ENCODE peak calls at places on chromosomes 7 and 10, in ten cellular contexts. One of them, this sample, is unnamed. For H3K9me3, the result is how much of the 10 kb centered on the place peaks cover.

GRCh38 chr10:128883126-128884060 is 583.6 kb upstream of the MGMT start:
- DNase-seq in CD8-positive, alpha-beta T cell: no peak
- DNase-seq in stomach: no peak
- DNase-seq in cardiac muscle cell: no peak
- DNase-seq in fibroblast of lung: no peak
- DNase-seq in pancreas: no peak
- DNase-seq in endodermal cell: peak
- DNase-seq in left lung: no peak
- DNase-seq in CD8-positive, alpha-beta memory T cell: no peak
- DNase-seq in CD4-positive, alpha-beta T cell: no peak
- DNase-seq in this sample: no peak

GRCh38 chr10:112950714-112951348 is 784 bp downstream of the TCF7L2 start:
- DNase-seq in CD8-positive, alpha-beta T cell: no peak
- DNase-seq in stomach: no peak
- DNase-seq in cardiac muscle cell: peak
- DNase-seq in fibroblast of lung: peak
- DNase-seq in pancreas: peak
- DNase-seq in endodermal cell: peak
- DNase-seq in left lung: peak
- DNase-seq in CD8-positive, alpha-beta memory T cell: no peak
- DNase-seq in CD4-positive, alpha-beta T cell: no peak
- DNase-seq in this sample: peak

GRCh38 chr10:25176421-25176968 is 1.7 kb downstream of the GPR158 start:
- DNase-seq in CD8-positive, alpha-beta T cell: no peak
- DNase-seq in stomach: no peak
- DNase-seq in cardiac muscle cell: peak
- DNase-seq in fibroblast of lung: peak
- DNase-seq in pancreas: no peak
- DNase-seq in endodermal cell: peak
- DNase-seq in left lung: no peak
- DNase-seq in CD8-positive, alpha-beta memory T cell: no peak
- DNase-seq in CD4-positive, alpha-beta T cell: no peak
- DNase-seq in this sample: no peak

GRCh38 chr7:130228840-130229239 is 21.2 kb downstream of the SSMEM1 start:
- DNase-seq in CD8-positive, alpha-beta T cell: no peak
- DNase-seq in stomach: no peak
- DNase-seq in cardiac muscle cell: peak
- DNase-seq in fibroblast of lung: no peak
- DNase-seq in pancreas: no peak
- DNase-seq in endodermal cell: no peak
- DNase-seq in left lung: no peak
- DNase-seq in CD8-positive, alpha-beta memory T cell: no peak
- DNase-seq in CD4-positive, alpha-beta T cell: no peak
- DNase-seq in this sample: no peak

GRCh38 chr10:70966848-70967553 is 78.6 kb upstream of the PCBD1 start:
- DNase-seq in CD8-positive, alpha-beta T cell: no peak
- DNase-seq in stomach: no peak
- DNase-seq in cardiac muscle cell: no peak
- DNase-seq in fibroblast of lung: no peak
- DNase-seq in pancreas: no peak
- DNase-seq in endodermal cell: no peak
- DNase-seq in left lung: no peak
- DNase-seq in CD8-positive, alpha-beta memory T cell: no peak
- DNase-seq in CD4-positive, alpha-beta T cell: no peak
- DNase-seq in this sample: no peak

GRCh38 chr7:52944916-52945315 is 90.5 kb upstream of the POM121L12 start:
- DNase-seq in CD8-positive, alpha-beta T cell: no peak
- DNase-seq in stomach: no peak
- DNase-seq in cardiac muscle cell: no peak
- DNase-seq in fibroblast of lung: peak
- DNase-seq in pancreas: no peak
- DNase-seq in endodermal cell: no peak
- DNase-seq in left lung: no peak
- DNase-seq in CD8-positive, alpha-beta memory T cell: no peak
- DNase-seq in CD4-positive, alpha-beta T cell: no peak
- DNase-seq in this sample: no peak

GRCh38 chr7:43905954-43906326 is 456 bp downstream of the URGCP start:
- DNase-seq in CD8-positive, alpha-beta T cell: no peak
- DNase-seq in stomach: peak
- DNase-seq in cardiac muscle cell: peak
- DNase-seq in fibroblast of lung: peak
- DNase-seq in pancreas: peak
- DNase-seq in endodermal cell: peak
- DNase-seq in left lung: peak
- DNase-seq in CD8-positive, alpha-beta memory T cell: no peak
- DNase-seq in CD4-positive, alpha-beta T cell: peak
- DNase-seq in this sample: peak

GRCh38 chr7:2760098-2760889 is 72.3 kb downstream of the AMZ1 start:
- DNase-seq in CD8-positive, alpha-beta T cell: no peak
- DNase-seq in stomach: peak
- DNase-seq in cardiac muscle cell: peak
- DNase-seq in fibroblast of lung: peak
- DNase-seq in pancreas: no peak
- DNase-seq in endodermal cell: peak
- DNase-seq in left lung: peak
- DNase-seq in CD8-positive, alpha-beta memory T cell: no peak
- DNase-seq in CD4-positive, alpha-beta T cell: no peak
- DNase-seq in this sample: no peak

GRCh38 chr7:87003872-87004798 is 55.3 kb downstream of the ELAPOR2 start:
- DNase-seq in CD8-positive, alpha-beta T cell: no peak
- DNase-seq in stomach: no peak
- DNase-seq in cardiac muscle cell: peak
- DNase-seq in fibroblast of lung: peak
- DNase-seq in pancreas: no peak
- DNase-seq in endodermal cell: no peak
- DNase-seq in left lung: no peak
- DNase-seq in CD8-positive, alpha-beta memory T cell: no peak
- DNase-seq in CD4-positive, alpha-beta T cell: no peak
- DNase-seq in this sample: no peak

GRCh38 chr7:115276791-115277190 is 354.9 kb downstream of the MDFIC start:
- DNase-seq in CD8-positive, alpha-beta T cell: no peak
- DNase-seq in stomach: no peak
- DNase-seq in cardiac muscle cell: no peak
- DNase-seq in fibroblast of lung: no peak
- DNase-seq in pancreas: no peak
- DNase-seq in endodermal cell: no peak
- DNase-seq in left lung: no peak
- DNase-seq in CD8-positive, alpha-beta memory T cell: no peak
- DNase-seq in CD4-positive, alpha-beta T cell: no peak
- DNase-seq in this sample: no peak

GRCh38 chr7:74289018-74289659 is at the start of gene CLIP2:
- DNase-seq in CD8-positive, alpha-beta T cell: peak
- DNase-seq in stomach: peak
- DNase-seq in cardiac muscle cell: peak
- DNase-seq in fibroblast of lung: peak
- DNase-seq in pancreas: peak
- DNase-seq in endodermal cell: peak
- DNase-seq in left lung: peak
- DNase-seq in CD8-positive, alpha-beta memory T cell: peak
- DNase-seq in CD4-positive, alpha-beta T cell: peak
- DNase-seq in this sample: peak

GRCh38 chr7:42456756-42457276 is 219.8 kb upstream of the GLI3 start:
- DNase-seq in CD8-positive, alpha-beta T cell: no peak
- DNase-seq in stomach: no peak
- DNase-seq in cardiac muscle cell: no peak
- DNase-seq in fibroblast of lung: no peak
- DNase-seq in pancreas: no peak
- DNase-seq in endodermal cell: no peak
- DNase-seq in left lung: no peak
- DNase-seq in CD8-positive, alpha-beta memory T cell: no peak
- DNase-seq in CD4-positive, alpha-beta T cell: no peak
- DNase-seq in this sample: no peak

GRCh38 chr10:87818505-87819273 is 663 bp upstream of the ATAD1 start:
- DNase-seq in CD8-positive, alpha-beta T cell: peak
- DNase-seq in stomach: peak
- DNase-seq in cardiac muscle cell: peak
- DNase-seq in fibroblast of lung: peak
- DNase-seq in pancreas: peak
- DNase-seq in endodermal cell: peak
- DNase-seq in left lung: peak
- DNase-seq in CD8-positive, alpha-beta memory T cell: peak
- DNase-seq in CD4-positive, alpha-beta T cell: peak
- DNase-seq in this sample: no peak

GRCh38 chr7:214410-215212 is 22.2 kb downstream of the FAM20C start:
- DNase-seq in CD8-positive, alpha-beta T cell: no peak
- DNase-seq in stomach: peak
- DNase-seq in cardiac muscle cell: no peak
- DNase-seq in fibroblast of lung: peak
- DNase-seq in pancreas: no peak
- DNase-seq in endodermal cell: no peak
- DNase-seq in left lung: no peak
- DNase-seq in CD8-positive, alpha-beta memory T cell: no peak
- DNase-seq in CD4-positive, alpha-beta T cell: no peak
- DNase-seq in this sample: peak

GRCh38 chr10:66466622-66467021 is 459.2 kb upstream of the LRRTM3 start:
- DNase-seq in CD8-positive, alpha-beta T cell: no peak
- DNase-seq in stomach: no peak
- DNase-seq in cardiac muscle cell: no peak
- DNase-seq in fibroblast of lung: no peak
- DNase-seq in pancreas: no peak
- DNase-seq in endodermal cell: no peak
- DNase-seq in left lung: no peak
- DNase-seq in CD8-positive, alpha-beta memory T cell: no peak
- DNase-seq in CD4-positive, alpha-beta T cell: no peak
- DNase-seq in this sample: no peak
- H3K27ac ChIP-seq in CD8-positive, alpha-beta T cell: no peak
- H3K27ac ChIP-seq in stomach: no peak
- H3K27ac ChIP-seq in cardiac muscle cell: no peak
- H3K27ac ChIP-seq in fibroblast of lung: no peak
- H3K27ac ChIP-seq in pancreas: no peak
- H3K27ac ChIP-seq in endodermal cell: no peak
- H3K27ac ChIP-seq in left lung: no peak
- H3K27ac ChIP-seq in CD8-positive, alpha-beta memory T cell: no peak
- H3K27ac ChIP-seq in CD4-positive, alpha-beta T cell: no peak
- H3K27ac ChIP-seq in this sample: no peak

GRCh38 chr7:120254845-120255244 is 18.1 kb upstream of the KCND2 start:
- DNase-seq in CD8-positive, alpha-beta T cell: no peak
- DNase-seq in stomach: no peak
- DNase-seq in cardiac muscle cell: no peak
- DNase-seq in fibroblast of lung: no peak
- DNase-seq in pancreas: no peak
- DNase-seq in endodermal cell: no peak
- DNase-seq in left lung: no peak
- DNase-seq in CD8-positive, alpha-beta memory T cell: no peak
- DNase-seq in CD4-positive, alpha-beta T cell: no peak
- DNase-seq in this sample: no peak
- H3K9me3 ChIP-seq in CD8-positive, alpha-beta T cell: under half
- H3K9me3 ChIP-seq in stomach: under half
- H3K9me3 ChIP-seq in cardiac muscle cell: under half
- H3K9me3 ChIP-seq in fibroblast of lung: under half
- H3K9me3 ChIP-seq in pancreas: under half
- H3K9me3 ChIP-seq in endodermal cell: under half
- H3K9me3 ChIP-seq in left lung: under half
- H3K9me3 ChIP-seq in CD8-positive, alpha-beta memory T cell: under half
- H3K9me3 ChIP-seq in CD4-positive, alpha-beta T cell: under half
- H3K9me3 ChIP-seq in this sample: under half

GRCh38 chr10:132414402-132415016 is 17.5 kb downstream of the PWWP2B start:
- DNase-seq in CD8-positive, alpha-beta T cell: no peak
- DNase-seq in stomach: no peak
- DNase-seq in cardiac muscle cell: no peak
- DNase-seq in fibroblast of lung: no peak
- DNase-seq in pancreas: no peak
- DNase-seq in endodermal cell: no peak
- DNase-seq in left lung: no peak
- DNase-seq in CD8-positive, alpha-beta memory T cell: no peak
- DNase-seq in CD4-positive, alpha-beta T cell: no peak
- DNase-seq in this sample: no peak

GRCh38 chr10:132413226-132414205 is 16.5 kb downstream of the PWWP2B start:
- DNase-seq in CD8-positive, alpha-beta T cell: no peak
- DNase-seq in stomach: no peak
- DNase-seq in cardiac muscle cell: no peak
- DNase-seq in fibroblast of lung: no peak
- DNase-seq in pancreas: no peak
- DNase-seq in endodermal cell: no peak
- DNase-seq in left lung: no peak
- DNase-seq in CD8-positive, alpha-beta memory T cell: no peak
- DNase-seq in CD4-positive, alpha-beta T cell: no peak
- DNase-seq in this sample: no peak

GRCh38 chr10:132410779-132411532 is 14.0 kb downstream of the PWWP2B start:
- DNase-seq in CD8-positive, alpha-beta T cell: no peak
- DNase-seq in stomach: no peak
- DNase-seq in cardiac muscle cell: no peak
- DNase-seq in fibroblast of lung: no peak
- DNase-seq in pancreas: peak
- DNase-seq in endodermal cell: peak
- DNase-seq in left lung: no peak
- DNase-seq in CD8-positive, alpha-beta memory T cell: no peak
- DNase-seq in CD4-positive, alpha-beta T cell: no peak
- DNase-seq in this sample: no peak

GRCh38 chr10:132411561-132412253 is 14.7 kb downstream of the PWWP2B start:
- DNase-seq in CD8-positive, alpha-beta T cell: no peak
- DNase-seq in stomach: peak
- DNase-seq in cardiac muscle cell: no peak
- DNase-seq in fibroblast of lung: peak
- DNase-seq in pancreas: no peak
- DNase-seq in endodermal cell: peak
- DNase-seq in left lung: peak
- DNase-seq in CD8-positive, alpha-beta memory T cell: no peak
- DNase-seq in CD4-positive, alpha-beta T cell: no peak
- DNase-seq in this sample: no peak

GRCh38 chr10:132412316-132413192 is 15.6 kb downstream of the PWWP2B start:
- DNase-seq in CD8-positive, alpha-beta T cell: no peak
- DNase-seq in stomach: no peak
- DNase-seq in cardiac muscle cell: no peak
- DNase-seq in fibroblast of lung: no peak
- DNase-seq in pancreas: no peak
- DNase-seq in endodermal cell: no peak
- DNase-seq in left lung: no peak
- DNase-seq in CD8-positive, alpha-beta memory T cell: no peak
- DNase-seq in CD4-positive, alpha-beta T cell: no peak
- DNase-seq in this sample: no peak
- H3K27ac ChIP-seq in CD8-positive, alpha-beta T cell: no peak
- H3K27ac ChIP-seq in stomach: peak
- H3K27ac ChIP-seq in cardiac muscle cell: peak
- H3K27ac ChIP-seq in fibroblast of lung: no peak
- H3K27ac ChIP-seq in pancreas: peak
- H3K27ac ChIP-seq in endodermal cell: no peak
- H3K27ac ChIP-seq in left lung: peak
- H3K27ac ChIP-seq in CD8-positive, alpha-beta memory T cell: no peak
- H3K27ac ChIP-seq in CD4-positive, alpha-beta T cell: no peak
- H3K27ac ChIP-seq in this sample: peak

GRCh38 chr7:57367171-57367570 is 82.8 kb upstream of the ZNF716 start:
- DNase-seq in CD8-positive, alpha-beta T cell: no peak
- DNase-seq in stomach: no peak
- DNase-seq in cardiac muscle cell: no peak
- DNase-seq in fibroblast of lung: no peak
- DNase-seq in pancreas: no peak
- DNase-seq in endodermal cell: no peak
- DNase-seq in left lung: no peak
- DNase-seq in CD8-positive, alpha-beta memory T cell: no peak
- DNase-seq in CD4-positive, alpha-beta T cell: no peak
- DNase-seq in this sample: no peak
- H3K9me3 ChIP-seq in CD8-positive, alpha-beta T cell: under half
- H3K9me3 ChIP-seq in stomach: half or more
- H3K9me3 ChIP-seq in cardiac muscle cell: under half
- H3K9me3 ChIP-seq in fibroblast of lung: under half
- H3K9me3 ChIP-seq in pancreas: under half
- H3K9me3 ChIP-seq in endodermal cell: half or more
- H3K9me3 ChIP-seq in left lung: half or more
- H3K9me3 ChIP-seq in CD8-positive, alpha-beta memory T cell: under half
- H3K9me3 ChIP-seq in CD4-positive, alpha-beta T cell: under half
- H3K9me3 ChIP-seq in this sample: under half

GRCh38 chr7:27173412-27174076 is 576 bp downstream of the HOXA10 start:
- DNase-seq in CD8-positive, alpha-beta T cell: no peak
- DNase-seq in stomach: peak
- DNase-seq in cardiac muscle cell: no peak
- DNase-seq in fibroblast of lung: no peak
- DNase-seq in pancreas: no peak
- DNase-seq in endodermal cell: peak
- DNase-seq in left lung: peak
- DNase-seq in CD8-positive, alpha-beta memory T cell: no peak
- DNase-seq in CD4-positive, alpha-beta T cell: no peak
- DNase-seq in this sample: peak
- H3K27ac ChIP-seq in CD8-positive, alpha-beta T cell: no peak
- H3K27ac ChIP-seq in stomach: no peak
- H3K27ac ChIP-seq in cardiac muscle cell: no peak
- H3K27ac ChIP-seq in fibroblast of lung: no peak
- H3K27ac ChIP-seq in pancreas: no peak
- H3K27ac ChIP-seq in endodermal cell: no peak
- H3K27ac ChIP-seq in left lung: no peak
- H3K27ac ChIP-seq in CD8-positive, alpha-beta memory T cell: no peak
- H3K27ac ChIP-seq in CD4-positive, alpha-beta T cell: no peak
- H3K27ac ChIP-seq in this sample: no peak

This sample was measured in right lobe of liver.